ENCODE peak calls at places on chromosomes 1 and 21, in ten cellular contexts. One of them, this sample, is unnamed.

GRCh38 chr1:33943978-33944377 is 80.1 kb downstream of the HMGB4 start:
- DNase-seq in cardiac septum: peak
- DNase-seq in uterus: no peak
- DNase-seq in astrocyte of the spinal cord: peak
- DNase-seq in activated CD8-positive, alpha-beta memory T cell treated with anti-CD3 and anti-CD28 coated beads for 48 hours: no peak
- DNase-seq in stimulated activated CD4-positive, alpha-beta T cell treated with anti-CD3 and anti-CD28 coated beads, Interleukin-1b, Interleukin-23, amount 100 ng/mL, for 48 hours: no peak
- DNase-seq in NB4: no peak
- DNase-seq in GOT3: no peak
- DNase-seq in germinal center: no peak
- DNase-seq in heart left ventricle: no peak
- DNase-seq in this sample: peak

GRCh38 chr1:16286122-16286521 is 49.1 kb upstream of the CPLANE2 start:
- DNase-seq in astrocyte of the spinal cord: no peak
- DNase-seq in cardiac septum: no peak
- DNase-seq in GOT3: no peak
- DNase-seq in stimulated activated CD4-positive, alpha-beta T cell treated with anti-CD3 and anti-CD28 coated beads, Interleukin-1b, Interleukin-23, amount 100 ng/mL, for 48 hours: no peak
- DNase-seq in uterus: no peak
- DNase-seq in NB4: no peak
- DNase-seq in germinal center: no peak
- DNase-seq in activated CD8-positive, alpha-beta memory T cell treated with anti-CD3 and anti-CD28 coated beads for 48 hours: no peak
- DNase-seq in heart left ventricle: no peak
- DNase-seq in this sample: peak

GRCh38 chr1:115277276-115277675 is 60.8 kb downstream of the NGF start:
- DNase-seq in stimulated activated CD4-positive, alpha-beta T cell treated with anti-CD3 and anti-CD28 coated beads, Interleukin-1b, Interleukin-23, amount 100 ng/mL, for 48 hours: no peak
- DNase-seq in uterus: peak
- DNase-seq in GOT3: no peak
- DNase-seq in NB4: no peak
- DNase-seq in activated CD8-positive, alpha-beta memory T cell treated with anti-CD3 and anti-CD28 coated beads for 48 hours: no peak
- DNase-seq in cardiac septum: no peak
- DNase-seq in astrocyte of the spinal cord: peak
- DNase-seq in heart left ventricle: no peak
- DNase-seq in germinal center: no peak
- DNase-seq in this sample: peak

GRCh38 chr1:52632732-52633290 is at the start of gene SHISAL2A:
- DNase-seq in germinal center: peak
- DNase-seq in uterus: no peak
- DNase-seq in activated CD8-positive, alpha-beta memory T cell treated with anti-CD3 and anti-CD28 coated beads for 48 hours: peak
- DNase-seq in cardiac septum: peak
- DNase-seq in NB4: peak
- DNase-seq in stimulated activated CD4-positive, alpha-beta T cell treated with anti-CD3 and anti-CD28 coated beads, Interleukin-1b, Interleukin-23, amount 100 ng/mL, for 48 hours: peak
- DNase-seq in astrocyte of the spinal cord: no peak
- DNase-seq in GOT3: no peak
- DNase-seq in heart left ventricle: peak
- DNase-seq in this sample: no peak

GRCh38 chr1:10867914-10868598 is 71.6 kb upstream of the CASZ1 start:
- DNase-seq in activated CD8-positive, alpha-beta memory T cell treated with anti-CD3 and anti-CD28 coated beads for 48 hours: no peak
- DNase-seq in GOT3: no peak
- DNase-seq in germinal center: no peak
- DNase-seq in heart left ventricle: no peak
- DNase-seq in astrocyte of the spinal cord: no peak
- DNase-seq in NB4: peak
- DNase-seq in cardiac septum: no peak
- DNase-seq in stimulated activated CD4-positive, alpha-beta T cell treated with anti-CD3 and anti-CD28 coated beads, Interleukin-1b, Interleukin-23, amount 100 ng/mL, for 48 hours: no peak
- DNase-seq in uterus: no peak
- DNase-seq in this sample: no peak

GRCh38 chr1:93015590-93015989 is 54.3 kb upstream of the DIPK1A start:
- DNase-seq in GOT3: no peak
- DNase-seq in activated CD8-positive, alpha-beta memory T cell treated with anti-CD3 and anti-CD28 coated beads for 48 hours: no peak
- DNase-seq in stimulated activated CD4-positive, alpha-beta T cell treated with anti-CD3 and anti-CD28 coated beads, Interleukin-1b, Interleukin-23, amount 100 ng/mL, for 48 hours: no peak
- DNase-seq in uterus: no peak
- DNase-seq in cardiac septum: no peak
- DNase-seq in heart left ventricle: no peak
- DNase-seq in astrocyte of the spinal cord: no peak
- DNase-seq in germinal center: no peak
- DNase-seq in NB4: no peak
- DNase-seq in this sample: peak

GRCh38 chr1:6591222-6591621 is 11.4 kb downstream of the ZBTB48 start:
- DNase-seq in uterus: no peak
- DNase-seq in cardiac septum: no peak
- DNase-seq in germinal center: no peak
- DNase-seq in activated CD8-positive, alpha-beta memory T cell treated with anti-CD3 and anti-CD28 coated beads for 48 hours: no peak
- DNase-seq in GOT3: no peak
- DNase-seq in NB4: no peak
- DNase-seq in astrocyte of the spinal cord: no peak
- DNase-seq in stimulated activated CD4-positive, alpha-beta T cell treated with anti-CD3 and anti-CD28 coated beads, Interleukin-1b, Interleukin-23, amount 100 ng/mL, for 48 hours: no peak
- DNase-seq in heart left ventricle: no peak
- DNase-seq in this sample: no peak

GRCh38 chr1:229022595-229023350 is 248.1 kb upstream of the RAB4A start:
- DNase-seq in GOT3: no peak
- DNase-seq in germinal center: no peak
- DNase-seq in NB4: peak
- DNase-seq in activated CD8-positive, alpha-beta memory T cell treated with anti-CD3 and anti-CD28 coated beads for 48 hours: no peak
- DNase-seq in cardiac septum: no peak
- DNase-seq in heart left ventricle: peak
- DNase-seq in uterus: no peak
- DNase-seq in astrocyte of the spinal cord: no peak
- DNase-seq in stimulated activated CD4-positive, alpha-beta T cell treated with anti-CD3 and anti-CD28 coated beads, Interleukin-1b, Interleukin-23, amount 100 ng/mL, for 48 hours: no peak
- DNase-seq in this sample: no peak

GRCh38 chr1:145849356-145850165 is 4.1 kb downstream of the NUDT17 start:
- DNase-seq in cardiac septum: no peak
- DNase-seq in uterus: no peak
- DNase-seq in astrocyte of the spinal cord: peak
- DNase-seq in NB4: no peak
- DNase-seq in activated CD8-positive, alpha-beta memory T cell treated with anti-CD3 and anti-CD28 coated beads for 48 hours: no peak
- DNase-seq in stimulated activated CD4-positive, alpha-beta T cell treated with anti-CD3 and anti-CD28 coated beads, Interleukin-1b, Interleukin-23, amount 100 ng/mL, for 48 hours: no peak
- DNase-seq in heart left ventricle: no peak
- DNase-seq in GOT3: no peak
- DNase-seq in germinal center: no peak
- DNase-seq in this sample: peak

GRCh38 chr1:1204998-1205768 is 1.2 kb downstream of the TNFRSF18 start:
- DNase-seq in NB4: peak
- DNase-seq in activated CD8-positive, alpha-beta memory T cell treated with anti-CD3 and anti-CD28 coated beads for 48 hours: no peak
- DNase-seq in heart left ventricle: peak
- DNase-seq in GOT3: no peak
- DNase-seq in stimulated activated CD4-positive, alpha-beta T cell treated with anti-CD3 and anti-CD28 coated beads, Interleukin-1b, Interleukin-23, amount 100 ng/mL, for 48 hours: peak
- DNase-seq in cardiac septum: no peak
- DNase-seq in astrocyte of the spinal cord: no peak
- DNase-seq in germinal center: no peak
- DNase-seq in uterus: no peak
- DNase-seq in this sample: no peak

GRCh38 chr1:209319549-209319948 is 264.0 kb upstream of the CAMK1G start:
- DNase-seq in GOT3: no peak
- DNase-seq in NB4: no peak
- DNase-seq in activated CD8-positive, alpha-beta memory T cell treated with anti-CD3 and anti-CD28 coated beads for 48 hours: no peak
- DNase-seq in uterus: no peak
- DNase-seq in stimulated activated CD4-positive, alpha-beta T cell treated with anti-CD3 and anti-CD28 coated beads, Interleukin-1b, Interleukin-23, amount 100 ng/mL, for 48 hours: no peak
- DNase-seq in heart left ventricle: no peak
- DNase-seq in germinal center: no peak
- DNase-seq in cardiac septum: no peak
- DNase-seq in astrocyte of the spinal cord: no peak
- DNase-seq in this sample: peak

GRCh38 chr1:246703581-246703980 is 20.6 kb upstream of the SCCPDH start:
- DNase-seq in GOT3: no peak
- DNase-seq in heart left ventricle: no peak
- DNase-seq in activated CD8-positive, alpha-beta memory T cell treated with anti-CD3 and anti-CD28 coated beads for 48 hours: no peak
- DNase-seq in cardiac septum: no peak
- DNase-seq in NB4: no peak
- DNase-seq in stimulated activated CD4-positive, alpha-beta T cell treated with anti-CD3 and anti-CD28 coated beads, Interleukin-1b, Interleukin-23, amount 100 ng/mL, for 48 hours: no peak
- DNase-seq in uterus: no peak
- DNase-seq in germinal center: no peak
- DNase-seq in astrocyte of the spinal cord: no peak
- DNase-seq in this sample: no peak

GRCh38 chr1:203491664-203492485 is 2.1 kb upstream of the OPTC start:
- DNase-seq in astrocyte of the spinal cord: no peak
- DNase-seq in GOT3: no peak
- DNase-seq in heart left ventricle: no peak
- DNase-seq in uterus: no peak
- DNase-seq in cardiac septum: no peak
- DNase-seq in germinal center: no peak
- DNase-seq in NB4: no peak
- DNase-seq in stimulated activated CD4-positive, alpha-beta T cell treated with anti-CD3 and anti-CD28 coated beads, Interleukin-1b, Interleukin-23, amount 100 ng/mL, for 48 hours: no peak
- DNase-seq in activated CD8-positive, alpha-beta memory T cell treated with anti-CD3 and anti-CD28 coated beads for 48 hours: no peak
- DNase-seq in this sample: no peak

GRCh38 chr1:172135076-172135672 is 285.3 kb upstream of the C1orf105 start:
- DNase-seq in stimulated activated CD4-positive, alpha-beta T cell treated with anti-CD3 and anti-CD28 coated beads, Interleukin-1b, Interleukin-23, amount 100 ng/mL, for 48 hours: peak
- DNase-seq in cardiac septum: no peak
- DNase-seq in germinal center: peak
- DNase-seq in uterus: no peak
- DNase-seq in NB4: peak
- DNase-seq in GOT3: no peak
- DNase-seq in astrocyte of the spinal cord: no peak
- DNase-seq in heart left ventricle: no peak
- DNase-seq in activated CD8-positive, alpha-beta memory T cell treated with anti-CD3 and anti-CD28 coated beads for 48 hours: no peak
- DNase-seq in this sample: no peak

GRCh38 chr1:243470492-243470891 is 214.7 kb downstream of the SDCCAG8 start:
- DNase-seq in astrocyte of the spinal cord: no peak
- DNase-seq in heart left ventricle: no peak
- DNase-seq in NB4: no peak
- DNase-seq in germinal center: no peak
- DNase-seq in GOT3: no peak
- DNase-seq in cardiac septum: no peak
- DNase-seq in stimulated activated CD4-positive, alpha-beta T cell treated with anti-CD3 and anti-CD28 coated beads, Interleukin-1b, Interleukin-23, amount 100 ng/mL, for 48 hours: no peak
- DNase-seq in activated CD8-positive, alpha-beta memory T cell treated with anti-CD3 and anti-CD28 coated beads for 48 hours: no peak
- DNase-seq in uterus: no peak
- DNase-seq in this sample: no peak

GRCh38 chr1:86339421-86339820 is 56.7 kb downstream of the ODF2L start:
- DNase-seq in NB4: peak
- DNase-seq in GOT3: no peak
- DNase-seq in germinal center: no peak
- DNase-seq in heart left ventricle: no peak
- DNase-seq in uterus: no peak
- DNase-seq in stimulated activated CD4-positive, alpha-beta T cell treated with anti-CD3 and anti-CD28 coated beads, Interleukin-1b, Interleukin-23, amount 100 ng/mL, for 48 hours: no peak
- DNase-seq in astrocyte of the spinal cord: no peak
- DNase-seq in cardiac septum: peak
- DNase-seq in activated CD8-positive, alpha-beta memory T cell treated with anti-CD3 and anti-CD28 coated beads for 48 hours: no peak
- DNase-seq in this sample: peak

GRCh38 chr21:38619865-38620513 is 121.7 kb upstream of the ERG start:
- DNase-seq in stimulated activated CD4-positive, alpha-beta T cell treated with anti-CD3 and anti-CD28 coated beads, Interleukin-1b, Interleukin-23, amount 100 ng/mL, for 48 hours: no peak
- DNase-seq in heart left ventricle: peak
- DNase-seq in activated CD8-positive, alpha-beta memory T cell treated with anti-CD3 and anti-CD28 coated beads for 48 hours: no peak
- DNase-seq in cardiac septum: no peak
- DNase-seq in germinal center: no peak
- DNase-seq in NB4: peak
- DNase-seq in GOT3: no peak
- DNase-seq in uterus: peak
- DNase-seq in astrocyte of the spinal cord: no peak
- DNase-seq in this sample: peak

GRCh38 chr1:225479341-225479740 is 51.5 kb upstream of the LBR start:
- DNase-seq in GOT3: no peak
- DNase-seq in heart left ventricle: no peak
- DNase-seq in activated CD8-positive, alpha-beta memory T cell treated with anti-CD3 and anti-CD28 coated beads for 48 hours: no peak
- DNase-seq in astrocyte of the spinal cord: no peak
- DNase-seq in NB4: no peak
- DNase-seq in cardiac septum: no peak
- DNase-seq in stimulated activated CD4-positive, alpha-beta T cell treated with anti-CD3 and anti-CD28 coated beads, Interleukin-1b, Interleukin-23, amount 100 ng/mL, for 48 hours: no peak
- DNase-seq in germinal center: no peak
- DNase-seq in uterus: no peak
- DNase-seq in this sample: no peak

This sample was measured in cardiac fibroblast.